ENCODE peak calls at places on chromosomes 1 and 21, in eight cellular contexts. U, E, R, S, P, J, V and Y are unnamed samples.

GRCh38 chr1:231315887-231316286 is 21.8 kb downstream of the EXOC8 start:
- DNase-seq in J (no peak), P (no peak), V (peak; percentile 38), U (peak; percentile 24), E (no peak), S (peak; percentile 48), R (peak; percentile 42), Y (peak; percentile 66)

GRCh38 chr1:109996476-109996875 is 11.9 kb downstream of the AHCYL1 start:
- DNase-seq in U (no peak), S (peak; percentile 43), P (no peak), J (no peak), V (no peak), R (no peak), E (no peak), Y (no peak)

GRCh38 chr1:208047476-208047934 is 136.6 kb upstream of the CD34 start:
- DNase-seq in U (peak; percentile 76), R (no peak), J (no peak), P (peak; percentile 86), S (peak; percentile 77), V (no peak), E (peak; percentile 88), Y (no peak)

GRCh38 chr1:163844393-163844948 is 522.7 kb downstream of the NUF2 start:
- DNase-seq in P (peak; percentile 32), R (no peak), J (no peak), V (no peak), E (no peak), S (peak; percentile 28), U (no peak), Y (no peak)

GRCh38 chr1:77220687-77221463 is 1.6 kb upstream of the PIGK start:
- DNase-seq in S (peak; percentile 77), R (no peak), V (no peak), J (no peak), P (no peak), U (no peak), E (peak; percentile 82), Y (no peak)

GRCh38 chr1:110462093-110462492 is 11.1 kb downstream of the PROK1 start:
- DNase-seq in R (no peak), S (no peak), U (no peak), V (no peak), J (no peak), E (no peak), P (no peak), Y (no peak)

GRCh38 chr21:34965200-34966174 is 83.6 kb downstream of the RUNX1 start:
- DNase-seq in P (no peak), S (peak; percentile 19), U (no peak), V (no peak), R (no peak), E (peak; percentile 41), J (no peak), Y (no peak)

GRCh38 chr1:94418664-94419655 is 771 bp downstream of the ABCD3 start:
- DNase-seq in U (peak; percentile 57), E (peak; percentile 30), J (no peak), P (peak; percentile 66), R (peak; percentile 29), V (peak; percentile 60), S (peak; percentile 47), Y (peak; percentile 5)

GRCh38 chr1:94050675-94051074 is 70.3 kb downstream of the ABCA4 start:
- DNase-seq in E (peak; percentile 28), V (no peak), J (no peak), R (no peak), P (no peak), U (no peak), S (no peak), Y (no peak)

GRCh38 chr1:21896652-21897532 is 40.2 kb downstream of the HSPG2 start:
- DNase-seq in S (peak; percentile 73), P (peak; percentile 92), U (peak; percentile 63), R (peak; percentile 67), E (no peak), J (no peak), V (no peak), Y (no peak)

GRCh38 chr1:213617133-213617532 is 370.6 kb upstream of the PROX1 start:
- DNase-seq in S (no peak), V (no peak), U (no peak), J (no peak), R (no peak), P (no peak), E (no peak), Y (no peak)

GRCh38 chr1:196607940-196608339 is 300 bp downstream of the KCNT2 start:
- DNase-seq in P (no peak), S (peak; percentile 17), J (no peak), U (peak; percentile 17), R (no peak), E (no peak), V (no peak), Y (no peak)

GRCh38 chr1:46485564-46486431 is 3.8 kb upstream of the DMBX1 start:
- DNase-seq in U (no peak), S (no peak), R (no peak), V (no peak), J (no peak), E (no peak), P (no peak), Y (no peak)

GRCh38 chr1:10626011-10626731 is 151.4 kb downstream of the PEX14 start:
- DNase-seq in E (no peak), V (no peak), P (no peak), U (no peak), S (no peak), R (no peak), J (no peak), Y (no peak)

GRCh38 chr1:79322511-79323027 is 316.0 kb upstream of the ADGRL4 start:
- DNase-seq in J (no peak), V (no peak), E (peak; percentile 28), U (no peak), P (no peak), R (no peak), S (peak; percentile 27), Y (no peak)

GRCh38 chr21:17501107-17502006 is 11.5 kb upstream of the CXADR start:
- DNase-seq in J (no peak), E (peak; percentile 44), V (no peak), U (peak; percentile 31), S (no peak), P (no peak), R (no peak), Y (no peak)

GRCh38 chr1:40372658-40373322 is 737 bp upstream of the SMAP2 start:
- DNase-seq in J (no peak), R (no peak), S (no peak), E (no peak), P (no peak), V (no peak), U (no peak), Y (no peak)

DNA sequence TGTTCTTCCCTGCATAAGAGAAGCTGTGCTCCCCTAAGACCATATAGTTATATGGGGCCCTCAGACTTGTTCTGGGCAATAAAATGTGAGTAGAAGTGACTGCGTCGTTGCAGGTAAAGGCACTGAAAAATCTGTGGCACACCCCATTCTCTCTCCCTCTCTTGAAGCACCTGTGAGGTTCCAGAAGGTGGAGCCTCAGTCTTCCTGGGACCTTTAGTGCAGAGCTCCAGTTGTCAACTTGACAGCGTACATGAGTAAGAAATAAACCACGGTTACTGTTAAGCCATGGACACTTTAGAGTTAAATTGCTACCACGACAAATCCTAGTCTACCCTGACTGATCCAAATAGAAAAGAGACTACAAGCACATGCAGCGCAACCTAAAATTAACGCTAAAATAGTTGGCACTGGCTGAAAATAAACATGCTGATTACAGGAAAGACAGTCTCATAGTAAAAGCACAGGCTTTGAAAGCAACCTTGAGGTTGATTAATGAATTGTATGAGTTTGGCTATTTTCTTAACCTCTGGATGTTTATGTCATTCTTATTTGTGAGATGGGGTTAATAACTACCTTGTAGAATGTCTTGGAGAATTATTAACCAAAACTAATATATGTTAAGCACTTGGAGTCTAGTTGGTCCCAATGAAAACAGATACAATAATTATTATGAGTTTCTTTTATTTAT is 93.0 kb upstream of the PLPPR4 start:
- DNase-seq in P (no peak), R (no peak), V (no peak), J (no peak), S (no peak), U (peak; percentile 42), E (no peak), Y (no peak)
- TF ChIP-seq CTCF in P (no peak), R (no peak), V (no peak), J (no peak), S (no peak), U (no peak), E (no peak), Y (no peak)

GRCh38 chr1:68481041-68481440 is 15.8 kb downstream of the DEPDC1 start:
- DNase-seq in S (no peak), P (no peak), V (no peak), R (no peak), E (no peak), U (no peak), J (no peak), Y (no peak)
- TF ChIP-seq CTCF in S (no peak), P (no peak), V (no peak), R (no peak), E (no peak), U (no peak), J (no peak), Y (no peak)

DNA sequence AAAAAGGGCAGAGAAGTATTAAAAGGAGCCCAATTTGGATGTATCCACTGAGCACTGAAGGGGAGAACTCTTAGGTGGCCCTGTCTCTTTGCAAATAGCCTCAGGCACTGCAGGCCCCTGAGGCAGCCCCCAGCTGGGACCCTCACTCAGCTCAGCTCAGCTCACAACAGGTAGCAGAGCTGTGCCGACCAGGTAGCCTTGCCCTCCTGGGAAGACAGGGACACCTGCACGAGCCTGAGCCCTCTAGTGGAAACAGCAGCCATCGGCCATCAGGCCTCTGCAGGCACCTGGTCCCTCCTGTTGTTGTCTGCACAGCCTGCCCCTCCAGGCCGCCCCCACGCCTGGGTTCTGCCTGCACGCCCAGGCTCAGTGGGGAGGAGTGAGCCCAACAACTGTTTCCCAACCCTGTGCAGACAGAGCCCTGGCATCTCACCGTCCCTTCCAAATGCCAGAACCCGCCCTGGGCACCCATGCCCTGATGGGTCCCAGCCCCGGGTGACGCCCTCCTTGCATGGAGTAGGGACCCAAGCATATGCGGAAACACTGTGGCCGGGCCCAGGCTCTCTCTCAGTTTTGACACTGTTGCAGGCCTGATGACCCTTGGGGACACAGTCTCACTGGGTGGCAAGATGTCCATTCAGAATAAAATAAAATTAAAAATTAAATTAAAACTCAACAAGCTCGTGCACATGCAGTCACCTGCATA is 60.0 kb upstream of the AJAP1 start:
- DNase-seq in U (peak; percentile 41), S (no peak), V (no peak), P (no peak), E (no peak), R (no peak), J (no peak), Y (no peak)
- TF ChIP-seq CTCF in U (peak; percentile 28), S (no peak), V (no peak), P (no peak), E (no peak), R (no peak), J (peak; percentile 41), Y (no peak)

DNA sequence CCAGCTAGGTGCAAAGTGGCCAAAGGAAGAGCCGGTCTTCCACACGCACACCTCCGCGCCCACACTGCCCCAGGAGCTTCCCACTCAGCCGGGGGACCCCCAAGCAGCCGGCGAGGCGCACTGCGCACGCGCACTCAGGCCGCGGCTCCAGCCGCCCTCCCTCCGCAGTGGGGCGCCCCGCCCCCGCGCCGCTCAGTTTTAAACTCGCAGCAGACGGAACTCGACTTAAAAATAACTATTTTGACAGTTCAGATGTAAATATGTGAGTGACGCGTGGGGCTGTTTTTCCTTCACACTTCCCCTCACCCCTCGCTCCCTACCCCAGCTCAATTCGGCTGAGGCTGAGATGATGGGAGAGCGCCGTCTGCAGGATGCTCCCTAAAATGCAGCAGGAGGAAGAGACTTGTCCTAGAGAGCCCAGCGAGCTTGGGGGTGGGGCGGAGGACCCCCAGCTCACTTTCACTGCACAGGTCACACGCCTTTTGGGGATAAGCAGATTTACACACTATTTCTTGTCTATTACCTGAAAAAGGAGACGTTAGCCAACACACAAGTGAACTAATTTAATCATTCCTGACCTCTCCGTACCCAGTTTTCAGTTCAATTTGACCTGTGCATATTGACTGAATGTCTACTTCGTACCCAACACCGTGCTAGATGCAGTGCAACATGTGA is 8.9 kb upstream of the LEMD1 start:
- DNase-seq in V (peak; percentile 82), U (peak; percentile 69), P (peak; percentile 52), S (peak; percentile 68), R (peak; percentile 71), E (peak; percentile 38), J (peak; percentile 3), Y (peak; percentile 70)
- TF ChIP-seq CTCF in V (peak; percentile 83), U (peak; percentile 91), P (peak; percentile 72), S (peak; percentile 96), R (peak; percentile 82), E (peak; percentile 86), J (peak; percentile 71), Y (peak; percentile 82)